ENCODE peak calls at places on chromosomes 6 and 20, in nine cellular contexts. G, E, K, P, V, Q, J, N and A are unnamed samples.

GRCh38 chr20:53064935-53065334 is 92.8 kb downstream of the TSHZ2 start:
- DNase-seq in J (no peak), V (no peak), N (no peak), P (no peak), Q (no peak), G (peak), K (no peak), E (no peak), A (no peak)

GRCh38 chr6:157139054-157139708 is 184.1 kb downstream of the TMEM242 start:
- DNase-seq in G (peak), J (peak), N (no peak), Q (no peak), K (no peak), V (no peak), E (no peak), P (no peak), A (no peak)

GRCh38 chr6:87742106-87742505 is 40.1 kb upstream of the AKIRIN2 start:
- DNase-seq in E (no peak), G (no peak), V (no peak), J (no peak), K (no peak), N (peak), P (no peak), Q (no peak), A (no peak)

GRCh38 chr6:142058216-142058925 is 74.4 kb upstream of the GJE1 start:
- DNase-seq in V (no peak), Q (no peak), E (no peak), K (no peak), J (no peak), P (no peak), N (no peak), G (no peak), A (no peak)

GRCh38 chr20:31867011-31867410 is 3.3 kb downstream of the DUSP15 start:
- DNase-seq in G (no peak), Q (no peak), V (no peak), K (no peak), P (no peak), N (no peak), J (no peak), E (no peak), A (no peak)

GRCh38 chr6:132166670-132167069 is 215.5 kb upstream of the CCN2 start:
- DNase-seq in P (no peak), E (no peak), Q (no peak), K (no peak), V (no peak), N (no peak), G (no peak), J (no peak), A (no peak)

GRCh38 chr6:148523051-148523450 is 180.4 kb downstream of the SASH1 start:
- DNase-seq in N (no peak), E (peak), V (no peak), P (peak), K (no peak), J (no peak), G (no peak), Q (no peak), A (no peak)

GRCh38 chr20:19644085-19644484 is 114.0 kb upstream of the RIN2 start:
- DNase-seq in J (no peak), V (no peak), P (peak), N (no peak), G (no peak), K (no peak), E (no peak), Q (no peak), A (no peak)

GRCh38 chr6:21103626-21104224 is 489.8 kb upstream of the SOX4 start:
- DNase-seq in K (no peak), G (no peak), Q (peak), E (no peak), J (no peak), N (no peak), P (peak), V (no peak), A (no peak)

DNA sequence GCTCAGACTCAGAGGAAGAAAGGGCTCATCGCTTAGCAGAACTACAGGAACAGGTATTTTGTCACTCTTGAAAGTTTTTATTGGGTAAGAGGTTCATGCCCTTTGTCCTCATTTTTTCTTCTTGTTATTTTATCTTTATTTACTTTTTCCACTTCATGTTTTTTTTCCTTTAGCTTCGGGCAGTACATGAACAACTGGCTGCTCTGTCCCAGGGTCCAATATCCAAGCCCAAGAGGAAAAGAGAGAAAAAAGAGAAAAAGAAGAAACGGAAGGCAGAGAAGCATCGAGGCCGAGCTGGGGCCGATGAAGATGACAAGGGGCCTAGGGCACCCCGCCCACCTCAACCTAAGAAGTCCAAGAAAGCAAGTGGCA is 9.5 kb downstream of the BRD2 start:
- DNase-seq in G (no peak), E (no peak), V (no peak), J (no peak), N (no peak), P (no peak), K (no peak), Q (no peak), A (no peak)
- H3K4me3 ChIP-seq in G (no peak), E (no peak), V (no peak), J (no peak), N (no peak), P (no peak), K (no peak), Q (no peak), A (no peak)

GRCh38 chr6:150182460-150183078 is 39.7 kb downstream of the PPP1R14C start:
- DNase-seq in G (no peak), V (no peak), K (no peak), J (no peak), Q (no peak), P (no peak), N (no peak), E (no peak), A (no peak)
- H3K4me3 ChIP-seq in G (no peak), V (no peak), K (no peak), J (no peak), Q (no peak), P (no peak), N (no peak), E (no peak), A (no peak)

GRCh38 chr20:8602389-8603116 is 466.3 kb upstream of the PLCB4 start:
- DNase-seq in K (no peak), Q (no peak), N (no peak), J (no peak), E (peak), G (no peak), P (no peak), V (no peak), A (no peak)
- H3K4me3 ChIP-seq in K (no peak), Q (no peak), N (no peak), J (no peak), E (no peak), G (no peak), P (no peak), V (no peak), A (no peak)

GRCh38 chr6:30507849-30508843 is 18.8 kb downstream of the HLA-E start:
- DNase-seq in J (no peak), E (no peak), N (no peak), K (no peak), V (no peak), P (no peak), G (peak), Q (no peak), A (no peak)

GRCh38 chr6:30508890-30509736 is 19.8 kb downstream of the HLA-E start:
- DNase-seq in V (no peak), G (no peak), E (peak), Q (no peak), J (no peak), N (peak), K (no peak), P (peak), A (no peak)

GRCh38 chr6:30513451-30513850 is 24.1 kb downstream of the HLA-E start:
- DNase-seq in V (no peak), E (no peak), N (no peak), G (no peak), J (no peak), Q (no peak), P (no peak), K (no peak), A (no peak)

GRCh38 chr6:30510419-30510818 is 21.1 kb downstream of the HLA-E start:
- DNase-seq in J (no peak), E (no peak), Q (no peak), N (no peak), V (no peak), K (no peak), P (no peak), G (no peak), A (no peak)

DNA sequence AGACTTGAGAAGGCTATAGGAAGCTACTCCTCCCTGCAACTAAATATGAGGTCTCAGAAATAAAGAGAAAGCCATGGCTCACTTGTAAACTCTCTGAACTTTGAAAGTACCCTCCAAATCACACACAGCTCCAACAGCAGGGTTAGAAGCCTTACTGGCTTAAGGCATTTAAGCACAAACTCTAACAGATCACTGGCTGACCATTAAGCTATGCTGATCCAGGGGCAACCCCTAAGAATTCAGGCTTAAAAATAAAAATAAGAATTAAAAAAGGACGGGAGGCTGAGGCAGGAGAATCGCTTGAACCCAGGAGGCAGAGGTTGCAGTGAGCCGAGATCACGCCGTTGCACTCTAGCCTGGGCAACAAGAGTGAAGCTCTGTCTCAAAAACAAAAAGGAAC is 21.8 kb downstream of the HLA-E start:
- DNase-seq in E (no peak), Q (no peak), V (no peak), P (no peak), N (no peak), K (no peak), J (no peak), G (no peak), A (no peak)
- H3K4me3 ChIP-seq in E (no peak), Q (no peak), V (no peak), P (no peak), N (no peak), K (no peak), J (no peak), G (no peak), A (no peak)